ENCODE peak calls at places on chromosome 9, in eight cellular contexts. V is prostate gland, W is fibroblast of lung, Z is PC-3, R is astrocyte of the spinal cord, X is astrocyte, K is AG04450, M is right atrium auricular region. F is an unnamed sample.

GRCh38 chr9:113514061-113514460 is 50.5 kb downstream of the RGS3 start:
- DNase-seq in R (no peak), W (no peak), X (no peak), Z (no peak), V (no peak), K (no peak), M (no peak), F (no peak)

GRCh38 chr9:33913541-33913940 is 96.6 kb downstream of the UBE2R2 start:
- DNase-seq in V (no peak), Z (no peak), M (no peak), K (no peak), W (no peak), X (no peak), R (no peak), F (no peak)

GRCh38 chr9:79592736-79593493 is 21.1 kb downstream of the TLE4 start:
- DNase-seq in Z (no peak), W (no peak), M (no peak), V (no peak), R (no peak), K (no peak), X (no peak), F (no peak)

GRCh38 chr9:108057421-108058136 is 568.0 kb upstream of the KLF4 start:
- DNase-seq in K (peak), X (peak), V (peak), W (peak), Z (peak), M (peak), R (peak), F (peak)

GRCh38 chr9:87714819-87715218 is 11.1 kb upstream of the CTSL start:
- DNase-seq in K (peak), R (peak), X (peak), M (peak), W (peak), V (peak), Z (peak), F (peak)

GRCh38 chr9:98500337-98500919 is 208.3 kb downstream of the GABBR2 start:
- DNase-seq in X (no peak), Z (no peak), K (no peak), R (no peak), V (no peak), W (no peak), M (no peak), F (no peak)

GRCh38 chr9:7045361-7045760 is 287.6 kb downstream of the KDM4C start:
- DNase-seq in K (no peak), W (no peak), X (no peak), R (no peak), Z (peak), M (no peak), V (no peak), F (no peak)

GRCh38 chr9:97740848-97741821 is 44.0 kb upstream of the XPA start:
- DNase-seq in V (peak), X (peak), W (peak), R (peak), K (no peak), Z (no peak), M (peak), F (no peak)

GRCh38 chr9:32580631-32581300 is 7.8 kb upstream of the NDUFB6 start:
- DNase-seq in R (no peak), V (no peak), W (no peak), M (no peak), Z (no peak), K (no peak), X (no peak), F (no peak)

GRCh38 chr9:93205045-93205768 is 21.3 kb downstream of the WNK2 start:
- DNase-seq in Z (no peak), W (no peak), M (peak), R (no peak), K (no peak), V (peak), X (peak), F (no peak)

GRCh38 chr9:112041536-112042243 is 133.4 kb downstream of the SUSD1 start:
- DNase-seq in Z (peak), R (peak), M (peak), V (no peak), X (peak), K (peak), W (peak), F (peak)

GRCh38 chr9:13113751-13114150 is 165.7 kb downstream of the MPDZ start:
- DNase-seq in V (no peak), Z (peak), M (no peak), R (peak), W (peak), X (peak), K (no peak), F (no peak)
- H3K4me3 ChIP-seq in V (no peak), Z (no peak), M (no peak), R (no peak), W (no peak), X (no peak), K (no peak), F (no peak)

DNA sequence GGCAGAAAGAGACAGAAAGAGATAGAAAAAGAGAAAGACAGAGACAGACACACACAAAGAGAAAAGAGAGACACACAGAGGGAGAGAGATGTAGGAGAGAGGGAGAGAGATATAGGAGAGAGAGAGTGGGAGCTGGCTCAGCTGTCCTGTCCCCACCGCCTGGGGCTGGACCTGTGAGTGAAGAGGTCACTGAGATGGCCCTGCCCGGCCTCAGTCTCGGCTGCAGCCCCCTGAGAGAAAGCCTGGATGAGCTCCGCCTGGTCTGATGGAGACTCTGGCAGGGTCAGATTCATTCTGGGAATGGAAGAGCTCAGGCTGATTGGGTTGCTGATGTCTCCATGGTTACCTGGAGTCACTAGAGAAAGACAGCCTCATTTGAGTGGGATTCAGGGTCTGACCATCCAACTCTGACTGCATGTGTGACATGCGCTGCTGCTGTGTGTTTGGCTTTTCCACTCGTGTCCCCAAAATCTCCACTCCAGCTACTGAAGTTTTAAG is 27.0 kb upstream of the SEMA4D start:
- DNase-seq in R (no peak), V (no peak), K (no peak), Z (no peak), M (no peak), W (no peak), X (no peak), F (no peak)
- H3K4me3 ChIP-seq in R (no peak), V (no peak), K (no peak), Z (no peak), M (no peak), W (no peak), X (no peak), F (no peak)

GRCh38 chr9:117414906-117415583 is at the start of gene ASTN2:
- DNase-seq in X (no peak), V (peak), K (no peak), Z (no peak), W (no peak), M (no peak), R (no peak), F (no peak)
- H3K4me3 ChIP-seq in X (peak), V (peak), K (peak), Z (no peak), W (peak), M (peak), R (peak), F (peak)

GRCh38 chr9:136662656-136663310 is at the start of gene EGFL7:
- DNase-seq in K (no peak), Z (no peak), V (no peak), M (peak), R (no peak), W (no peak), X (no peak), F (no peak)

GRCh38 chr9:136663311-136663679 is 579 bp downstream of the EGFL7 start:
- DNase-seq in X (no peak), V (no peak), Z (no peak), R (no peak), M (no peak), W (no peak), K (no peak), F (no peak)

GRCh38 chr9:136664799-136665082 is 2.0 kb downstream of the EGFL7 start:
- DNase-seq in X (no peak), K (no peak), W (no peak), R (no peak), Z (no peak), V (no peak), M (no peak), F (no peak)

GRCh38 chr9:136665111-136665703 is 2.5 kb downstream of the EGFL7 start:
- DNase-seq in R (no peak), M (no peak), Z (no peak), W (no peak), V (no peak), X (no peak), K (no peak), F (no peak)

DNA sequence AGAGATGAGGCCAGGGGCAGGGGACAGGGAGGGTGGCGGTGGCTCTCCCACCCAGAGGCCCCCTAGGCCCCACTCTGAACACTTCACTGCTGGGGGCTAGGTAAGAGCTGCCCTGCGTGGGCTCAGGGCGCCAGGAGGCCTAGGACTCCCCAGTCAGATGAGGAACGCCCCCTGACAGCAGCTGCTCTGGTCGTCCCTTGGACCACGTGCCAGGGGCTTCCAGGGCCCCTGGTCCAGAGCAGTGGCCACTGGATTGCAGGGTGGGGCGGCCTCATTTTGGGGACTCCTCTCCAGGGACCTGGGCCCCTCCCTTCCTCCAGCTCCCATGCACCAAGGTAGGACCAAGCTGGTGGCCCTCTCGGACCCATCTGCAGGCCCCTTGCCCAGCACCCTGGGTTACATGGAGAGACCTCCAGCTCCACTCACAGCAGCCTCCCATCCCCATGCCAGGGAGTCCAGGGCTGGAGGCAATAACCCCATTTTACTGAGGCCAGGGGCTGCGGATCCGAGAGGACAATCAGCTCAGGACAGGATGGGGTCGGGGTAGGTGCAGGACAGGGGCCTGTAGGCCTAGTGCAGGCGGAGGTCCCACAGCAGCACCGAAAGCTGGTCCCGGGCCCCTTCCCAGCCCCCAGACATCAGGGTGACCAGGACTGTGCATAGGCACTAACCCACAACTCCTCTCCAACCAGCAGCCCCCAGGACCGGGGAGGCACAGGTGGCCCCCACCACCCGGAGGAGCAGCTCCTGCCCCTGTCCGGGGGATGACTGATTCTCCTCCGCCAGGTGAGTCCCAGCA is 1.5 kb downstream of the EGFL7 start:
- DNase-seq in K (no peak), M (no peak), R (no peak), W (no peak), V (no peak), Z (no peak), X (no peak), F (no peak)
- H3K4me3 ChIP-seq in K (no peak), M (peak), R (no peak), W (no peak), V (peak), Z (no peak), X (no peak), F (no peak)

GRCh38 chr9:128884164-128884563 is 2.2 kb downstream of the LRRC8A start:
- DNase-seq in M (no peak), R (no peak), V (no peak), W (no peak), Z (no peak), K (no peak), X (no peak), F (no peak)
- H3K4me3 ChIP-seq in M (no peak), R (no peak), V (peak), W (peak), Z (peak), K (peak), X (no peak), F (no peak)

DNA sequence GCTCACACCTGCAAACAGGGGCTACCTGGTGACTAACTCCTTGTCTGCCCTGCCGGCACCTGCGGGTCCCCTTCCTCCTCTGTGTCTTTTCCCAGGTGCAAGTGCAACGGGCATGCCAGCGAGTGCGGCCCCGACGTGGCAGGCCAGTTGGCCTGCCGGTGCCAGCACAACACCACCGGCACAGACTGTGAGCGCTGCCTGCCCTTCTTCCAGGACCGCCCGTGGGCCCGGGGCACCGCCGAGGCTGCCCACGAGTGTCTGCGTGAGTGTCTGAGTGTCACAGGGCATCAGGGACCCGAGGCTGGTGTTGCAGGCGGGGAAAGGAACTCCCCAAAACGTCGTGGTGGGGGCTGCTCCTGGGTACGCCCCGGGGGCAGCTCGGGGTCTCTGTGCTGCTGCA is 27.1 kb downstream of the LAMC3 start:
- DNase-seq in R (no peak), V (no peak), Z (no peak), K (no peak), W (no peak), M (no peak), X (no peak), F (no peak)
- H3K4me3 ChIP-seq in R (no peak), V (no peak), Z (no peak), K (no peak), W (no peak), M (no peak), X (no peak), F (no peak)

DNA sequence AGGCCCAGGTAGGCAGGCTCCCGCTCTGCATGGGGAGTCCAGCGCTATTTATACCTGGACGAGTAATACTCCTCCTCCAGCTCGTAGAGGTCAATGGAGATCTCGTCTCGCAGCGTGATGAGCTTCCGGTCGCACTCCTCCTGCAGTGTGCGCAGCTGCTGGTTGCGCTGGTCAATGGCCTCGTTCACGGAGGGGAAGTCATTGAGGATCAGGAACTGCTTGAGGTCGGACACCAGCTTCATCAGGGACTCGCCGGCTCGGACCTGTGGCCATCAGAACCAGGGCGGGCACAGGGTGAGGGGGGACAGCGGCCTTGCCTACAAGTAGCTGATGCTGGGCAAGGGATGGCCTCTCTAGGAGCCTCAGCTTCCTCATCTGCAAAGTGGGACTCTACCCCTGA is 3.9 kb downstream of the MED22 start:
- DNase-seq in K (no peak), V (no peak), M (no peak), R (no peak), X (no peak), Z (no peak), W (no peak), F (no peak)
- H3K4me3 ChIP-seq in K (no peak), V (no peak), M (no peak), R (no peak), X (no peak), Z (no peak), W (no peak), F (no peak)

DNA sequence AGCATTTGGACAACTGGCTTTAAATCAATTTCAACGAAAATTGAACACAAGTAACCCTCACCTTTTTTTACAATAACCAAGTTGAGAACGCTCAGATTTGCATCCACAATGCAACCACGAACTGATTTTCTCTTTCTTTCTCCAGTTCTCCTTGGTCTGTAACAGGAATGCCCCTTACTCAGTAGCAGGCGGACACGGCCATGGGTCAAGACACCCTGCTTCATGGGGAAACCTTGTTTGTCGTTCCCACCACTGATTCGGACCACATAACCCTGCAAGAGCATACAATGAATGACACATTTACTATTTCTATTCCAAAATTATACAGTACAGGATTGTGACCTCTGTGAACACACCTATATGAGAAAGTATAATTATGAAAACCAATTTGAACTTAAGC is 1.4 kb downstream of the RPS6 start:
- DNase-seq in K (no peak), X (no peak), Z (no peak), W (no peak), M (no peak), R (no peak), V (no peak), F (no peak)
- H3K4me3 ChIP-seq in K (peak), X (peak), Z (peak), W (peak), M (no peak), R (peak), V (peak), F (peak)

GRCh38 chr9:110114086-110114887 is 93.7 kb downstream of the C9orf152 start:
- DNase-seq in R (no peak), M (no peak), Z (no peak), X (no peak), K (no peak), W (peak), V (no peak), F (no peak)
- H3K4me3 ChIP-seq in R (no peak), M (no peak), Z (no peak), X (no peak), K (no peak), W (no peak), V (no peak), F (no peak)

GRCh38 chr9:134846187-134846586 is 34.4 kb upstream of the FCN2 start:
- DNase-seq in M (no peak), K (no peak), X (no peak), V (no peak), R (no peak), Z (no peak), W (no peak), F (no peak)
- H3K4me3 ChIP-seq in M (no peak), K (no peak), X (no peak), V (no peak), R (no peak), Z (no peak), W (no peak), F (no peak)